ENCODE peak calls at places on chromosomes 16 and 17, in ten cellular contexts. X, E, D, O, U, Z, Y, L, W and I are unnamed samples.

GRCh38 chr17:4720787-4721186 is 10.4 kb downstream of the ARRB2 start:
- DNase-seq in L (no peak), O (no peak), E (no peak), X (no peak), W (no peak), Z (no peak), Y (no peak), U (no peak), D (no peak), I (no peak)

GRCh38 chr16:89711601-89712475 is 8.9 kb downstream of the VPS9D1 start:
- DNase-seq in X (peak), D (no peak), U (peak), Z (peak), L (no peak), W (no peak), Y (peak), E (no peak), O (no peak), I (no peak)

GRCh38 chr16:68987734-68988457 is 117.6 kb upstream of the HAS3 start:
- DNase-seq in E (no peak), W (no peak), Y (no peak), O (no peak), D (no peak), Z (no peak), U (no peak), X (no peak), L (no peak), I (no peak)

GRCh38 chr16:25553711-25554436 is 137.9 kb upstream of the HS3ST4 start:
- DNase-seq in Z (peak), O (no peak), D (no peak), W (no peak), L (peak), E (no peak), Y (no peak), U (no peak), X (peak), I (no peak)

GRCh38 chr17:518047-518735 is 165.6 kb upstream of the RPH3AL start:
- DNase-seq in O (no peak), X (no peak), U (no peak), Z (no peak), E (no peak), Y (no peak), W (no peak), L (no peak), D (no peak), I (no peak)

GRCh38 chr16:66549284-66550131 is at the start of gene TK2:
- DNase-seq in L (peak), X (peak), U (peak), E (peak), W (peak), O (no peak), Z (peak), Y (peak), D (peak), I (peak)

GRCh38 chr17:18368948-18369347 is 5.6 kb upstream of the SHMT1 start:
- DNase-seq in L (no peak), D (no peak), E (no peak), O (no peak), Z (no peak), W (no peak), X (peak), U (no peak), Y (no peak), I (no peak)

GRCh38 chr16:22191966-22192260 is 14.2 kb upstream of the EEF2K start:
- DNase-seq in L (no peak), Z (no peak), W (no peak), U (no peak), E (no peak), D (peak), X (no peak), Y (peak), O (no peak), I (no peak)

GRCh38 chr17:58252141-58252540 is 13.8 kb downstream of the LPO start:
- DNase-seq in W (no peak), D (no peak), Z (no peak), U (no peak), O (no peak), X (no peak), E (no peak), L (no peak), Y (no peak), I (peak)

GRCh38 chr16:57788951-57789350 is 13.3 kb downstream of the KIFC3 start:
- DNase-seq in D (peak), X (no peak), U (no peak), E (no peak), Y (no peak), O (no peak), Z (no peak), W (no peak), L (no peak), I (no peak)

GRCh38 chr16:28869201-28869600 is 5.6 kb downstream of the SH2B1 start:
- DNase-seq in L (no peak), E (no peak), U (no peak), X (no peak), O (no peak), D (no peak), Z (no peak), Y (no peak), W (no peak), I (no peak)

GRCh38 chr16:75580-76501 is 2.2 kb upstream of the MPG start:
- DNase-seq in O (peak), W (peak), U (peak), X (no peak), Z (peak), Y (peak), D (peak), L (no peak), E (no peak), I (no peak)

GRCh38 chr17:62882284-62882683 is 74.2 kb upstream of the MARCHF10 start:
- DNase-seq in X (no peak), W (no peak), L (no peak), U (no peak), D (no peak), Y (no peak), E (no peak), Z (no peak), O (no peak), I (no peak)

GRCh38 chr17:59846391-59847165 is 46.2 kb downstream of the TUBD1 start:
- DNase-seq in E (no peak), Z (peak), Y (peak), O (peak), U (peak), W (peak), X (peak), L (no peak), D (peak), I (no peak)

GRCh38 chr17:63035271-63035670 is 69.2 kb downstream of the TANC2 start:
- DNase-seq in W (no peak), O (no peak), E (no peak), D (no peak), Z (peak), L (peak), U (peak), Y (no peak), X (no peak), I (no peak)

GRCh38 chr17:4812690-4813089 is 5.7 kb downstream of the PLD2 start:
- DNase-seq in D (no peak), X (no peak), L (no peak), Y (no peak), E (no peak), W (no peak), Z (no peak), U (no peak), O (no peak), I (no peak)

GRCh38 chr16:23015580-23015979 is 133.7 kb downstream of the USP31 start:
- DNase-seq in W (no peak), X (no peak), U (no peak), O (no peak), Z (no peak), Y (no peak), D (no peak), E (no peak), L (no peak), I (no peak)

GRCh38 chr16:75311383-75311938 is 60.0 kb upstream of the BCAR1 start:
- DNase-seq in X (no peak), L (no peak), W (no peak), Y (no peak), D (no peak), E (no peak), O (no peak), U (peak), Z (peak), I (no peak)

GRCh38 chr16:28845173-28846079 is 722 bp downstream of the TUFM start:
- DNase-seq in U (peak), O (no peak), Y (peak), W (no peak), X (peak), E (no peak), Z (no peak), L (no peak), D (no peak), I (no peak)

GRCh38 chr17:77770331-77771105 is 188.0 kb upstream of the TNRC6C start:
- DNase-seq in X (no peak), O (no peak), D (no peak), E (no peak), L (no peak), U (peak), Y (no peak), W (no peak), Z (no peak), I (no peak)

GRCh38 chr16:12612598-12613101 is 191.0 kb downstream of the CPPED1 start:
- DNase-seq in W (no peak), O (no peak), X (peak), U (no peak), Y (peak), L (no peak), D (no peak), E (no peak), Z (no peak), I (no peak)

GRCh38 chr16:49048557-49048956 is 233.1 kb downstream of the CBLN1 start:
- DNase-seq in X (no peak), E (no peak), D (no peak), O (no peak), Z (no peak), W (no peak), U (peak), L (no peak), Y (no peak), I (no peak)

DNA sequence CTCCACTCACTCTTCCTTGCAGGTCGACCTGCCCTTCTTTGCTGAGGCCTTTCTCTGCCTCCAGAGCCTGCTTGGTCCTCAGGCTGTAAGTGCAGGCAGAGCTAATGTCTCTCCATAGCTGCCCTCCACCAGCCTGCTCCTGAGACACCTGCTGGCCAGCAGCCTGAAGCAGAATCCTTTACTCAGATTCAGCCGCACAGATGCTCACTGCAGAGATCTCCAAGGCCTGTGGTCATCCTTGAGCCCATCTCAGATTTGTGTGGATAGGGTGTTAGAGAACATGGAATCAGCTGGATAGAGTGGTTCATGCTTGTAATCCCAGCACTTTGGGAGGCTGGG is 11.5 kb downstream of the DEXI start:
- DNase-seq in L (no peak), U (no peak), D (no peak), O (no peak), W (no peak), Z (no peak), X (no peak), E (no peak), Y (no peak), I (no peak)
- TF ChIP-seq CTCF in L (no peak), U (no peak), D (no peak), O (no peak), W (no peak), Z (no peak), X (peak), E (no peak), Y (no peak), I (no peak)

DNA sequence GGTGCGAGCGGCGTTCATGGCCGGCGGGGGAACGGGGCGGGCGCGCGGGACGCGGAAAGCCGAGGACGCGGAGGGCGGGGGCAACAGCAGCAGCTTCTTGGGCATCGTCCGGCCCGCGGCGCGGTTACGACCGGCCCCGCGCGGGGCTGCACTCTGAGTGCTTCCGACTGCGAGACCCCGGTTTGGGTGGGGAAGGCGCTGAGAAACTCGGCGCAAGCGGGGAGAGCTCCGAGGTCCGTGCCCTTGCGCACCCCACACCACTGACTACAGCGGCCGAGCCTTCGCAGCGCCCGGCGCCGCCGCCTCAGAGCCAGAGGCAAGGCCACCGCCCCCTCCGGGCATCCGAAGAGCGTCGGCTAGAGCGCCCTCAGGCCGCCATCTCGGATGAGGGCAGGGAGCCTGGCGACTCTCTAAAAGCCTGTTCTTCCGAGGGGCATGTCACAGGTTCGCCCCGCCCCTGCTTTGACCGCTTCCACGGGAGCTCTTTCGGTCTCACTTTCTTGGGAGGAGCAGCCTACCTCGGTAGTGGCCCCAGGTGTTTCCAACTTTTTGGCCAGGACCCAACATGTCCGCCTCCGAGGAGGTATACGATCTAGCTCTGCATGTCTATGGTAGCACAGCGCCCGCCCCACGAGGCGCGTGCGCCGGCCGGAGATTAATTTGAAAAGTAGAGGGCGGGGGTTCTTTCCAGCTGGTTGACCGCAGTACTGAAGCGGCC is at the start of gene PRPSAP1:
- DNase-seq in U (peak), X (peak), E (peak), O (peak), L (no peak), D (peak), W (peak), Z (peak), Y (peak), I (peak)
- TF ChIP-seq CTCF in U (peak), X (peak), E (peak), O (no peak), L (peak), D (peak), W (peak), Z (peak), Y (peak), I (peak)

DNA sequence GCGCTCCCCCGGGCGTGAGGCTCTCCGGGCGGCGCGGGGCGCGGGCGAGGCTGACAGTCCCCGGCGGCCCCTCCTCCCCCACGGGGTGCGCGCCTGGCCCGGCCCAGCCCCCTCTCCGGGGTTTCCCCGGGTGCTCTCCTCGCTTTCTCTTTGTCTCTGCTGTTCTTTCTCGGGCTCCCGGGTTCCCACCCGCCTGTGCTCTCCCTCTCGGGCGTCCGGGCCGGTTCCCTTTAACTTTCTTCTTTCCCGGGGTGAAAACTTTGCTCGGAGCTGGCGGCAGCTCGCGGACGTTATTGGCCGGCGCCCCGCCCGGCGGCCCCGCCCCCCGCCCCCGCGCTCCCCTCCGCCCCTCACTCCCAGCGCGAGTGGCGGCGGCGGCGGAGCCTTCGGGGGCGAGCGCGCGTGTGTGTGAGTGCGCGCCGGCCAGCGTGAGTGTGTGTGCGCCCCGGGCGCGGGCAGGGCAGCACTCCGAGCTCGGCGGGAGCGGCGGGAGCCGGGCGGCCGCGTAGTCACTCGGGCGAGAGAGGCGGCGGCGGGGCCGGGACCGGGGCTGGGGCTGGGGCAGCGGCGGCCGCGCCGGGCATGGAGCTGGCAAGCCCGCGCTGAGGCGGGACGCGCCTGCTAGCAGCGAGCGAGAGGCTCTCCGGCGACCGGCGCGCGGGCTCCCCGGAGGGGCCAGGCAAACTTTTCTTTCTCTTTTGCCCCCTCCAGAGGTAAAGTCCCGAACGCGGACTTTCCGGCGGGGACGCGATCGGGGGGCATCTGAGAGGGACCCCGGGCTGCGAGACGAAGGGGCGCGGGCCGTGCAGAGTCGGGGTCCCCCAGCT is at the start of gene NTN1:
- DNase-seq in W (peak), D (peak), Z (no peak), O (no peak), L (no peak), E (peak), X (no peak), U (peak), Y (peak), I (peak)
- TF ChIP-seq CTCF in W (no peak), D (no peak), Z (no peak), O (no peak), L (no peak), E (no peak), X (no peak), U (no peak), Y (no peak), I (no peak)

GRCh38 chr16:31472559-31473203 is 729 bp downstream of the TGFB1I1 start:
- DNase-seq in D (peak), Z (peak), X (peak), L (peak), Y (peak), W (peak), U (peak), E (no peak), O (peak), I (no peak)
- TF ChIP-seq CTCF in D (peak), Z (peak), X (no peak), L (peak), Y (peak), W (peak), U (peak), E (peak), O (no peak), I (peak)